ENCODE peak calls at places on chromosomes 16 and 17, in ten cellular contexts. W is GM12891, M is GM12878, I is right lobe of liver, Z is H1, V is HCT116, F is uterus, O is IMR-90, C is K562, P is body of pancreas. U is an unnamed sample.

GRCh38 chr17:3750296-3750695 is 26.6 kb downstream of the HASPIN start:
- DNase-seq in Z (no peak), O (no peak), M (no peak), W (no peak), F (no peak), I (no peak), V (no peak), C (no peak), P (no peak), U (no peak)

GRCh38 chr16:52976539-52977167 is 76.0 kb downstream of the CHD9NB start:
- DNase-seq in F (no peak), O (peak), Z (no peak), P (no peak), C (no peak), I (no peak), V (peak), W (peak), M (no peak), U (no peak)

GRCh38 chr16:4806280-4806679 is 3.8 kb upstream of the ROGDI start:
- DNase-seq in O (no peak), W (no peak), Z (no peak), P (no peak), I (no peak), M (no peak), C (no peak), F (no peak), V (no peak), U (no peak)

GRCh38 chr16:66265556-66266133 is 100.8 kb upstream of the CDH5 start:
- DNase-seq in C (no peak), Z (no peak), V (no peak), W (no peak), F (peak), P (no peak), O (no peak), M (no peak), I (no peak), U (no peak)

GRCh38 chr16:303760-304505 is 21.0 kb downstream of the PDIA2 start:
- DNase-seq in C (no peak), P (no peak), I (no peak), O (no peak), Z (no peak), V (no peak), W (no peak), M (no peak), F (no peak), U (no peak)

GRCh38 chr17:74085434-74085833 is 118.0 kb upstream of the RPL38 start:
- DNase-seq in C (peak), O (no peak), W (no peak), Z (no peak), V (peak), P (no peak), M (no peak), I (no peak), F (no peak), U (no peak)

GRCh38 chr16:65666132-65666869 is 544.4 kb upstream of the CDH11 start:
- DNase-seq in W (no peak), M (no peak), C (no peak), O (no peak), Z (no peak), I (no peak), P (no peak), F (no peak), V (no peak), U (no peak)

GRCh38 chr17:4810696-4811289 is 3.8 kb downstream of the PLD2 start:
- DNase-seq in M (no peak), O (no peak), W (no peak), V (no peak), P (no peak), I (peak), F (no peak), Z (no peak), C (no peak), U (no peak)

GRCh38 chr17:30554839-30555751 is 77.9 kb downstream of the GOSR1 start:
- DNase-seq in F (no peak), M (no peak), C (no peak), W (no peak), O (peak), V (peak), Z (peak), I (no peak), P (no peak), U (peak)

GRCh38 chr17:1746975-1747543 is 4.4 kb downstream of the SERPINF2 start:
- DNase-seq in P (peak), F (peak), C (no peak), Z (no peak), V (no peak), W (no peak), O (no peak), I (peak), M (no peak), U (peak)

GRCh38 chr16:30472328-30472942 is at the start of gene ITGAL:
- DNase-seq in C (no peak), M (peak), I (peak), W (peak), Z (no peak), P (no peak), O (no peak), V (no peak), F (no peak), U (peak)

GRCh38 chr16:3959148-3959547 is 78.6 kb upstream of the CREBBP start:
- DNase-seq in V (no peak), P (peak), W (no peak), C (no peak), F (no peak), Z (no peak), O (peak), M (no peak), I (no peak), U (no peak)

GRCh38 chr16:48720266-48720665 is 110.3 kb upstream of the N4BP1 start:
- DNase-seq in Z (peak), W (no peak), O (peak), M (no peak), C (no peak), I (no peak), F (no peak), V (no peak), P (no peak), U (peak)

GRCh38 chr17:43175213-43176118 is 4.5 kb downstream of the NBR1 start:
- DNase-seq in Z (no peak), I (no peak), W (no peak), V (no peak), M (no peak), C (no peak), F (no peak), P (no peak), O (peak), U (no peak)

DNA sequence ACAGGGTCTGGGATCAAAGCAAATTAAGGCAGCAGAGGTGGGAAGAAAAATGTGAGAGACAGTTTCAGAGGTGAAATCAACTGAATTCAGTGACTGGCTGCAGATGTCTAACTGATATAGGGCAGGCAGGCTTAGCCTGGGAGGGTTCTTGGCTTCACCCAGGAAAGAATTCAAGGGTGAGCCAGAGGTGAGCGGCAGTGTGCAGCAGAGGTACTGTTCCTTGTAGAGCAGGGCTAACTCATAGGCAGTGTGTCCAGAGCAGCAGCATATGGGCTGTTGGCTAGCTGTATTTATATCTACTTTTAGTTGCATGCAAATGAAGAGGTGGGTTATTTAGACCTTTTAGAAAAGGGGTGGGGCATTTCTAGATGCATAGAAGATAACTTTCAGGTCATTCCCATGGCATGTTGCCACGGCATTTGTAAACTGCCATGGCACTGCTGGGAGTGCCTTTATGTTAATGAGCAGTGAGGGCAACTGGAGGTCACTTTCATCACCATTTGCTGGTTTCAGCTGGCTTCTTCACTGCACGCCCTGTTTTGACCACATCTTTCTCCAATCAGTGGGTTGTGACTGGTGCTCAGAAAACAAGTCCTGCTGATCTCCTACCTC is 141.0 kb downstream of the STX8 start:
- DNase-seq in W (no peak), I (no peak), M (no peak), F (no peak), P (no peak), C (no peak), O (no peak), Z (no peak), V (no peak), U (no peak)
- TF ChIP-seq POLR2A in W (no peak), I (no peak), M (no peak), F (no peak), P (no peak), C (no peak), O (no peak), Z (no peak), V (no peak), U (no peak)

GRCh38 chr17:75693500-75694481 is 26.7 kb downstream of the SAP30BP start:
- DNase-seq in M (no peak), I (no peak), V (peak), W (no peak), C (no peak), P (peak), Z (no peak), O (peak), F (peak), U (peak)
- TF ChIP-seq POLR2A in M (no peak), I (no peak), V (no peak), W (no peak), C (no peak), P (peak), Z (no peak), O (no peak), F (no peak), U (no peak)

GRCh38 chr17:47242648-47243047 is 11.0 kb upstream of the ITGB3 start:
- DNase-seq in O (no peak), W (no peak), Z (no peak), I (no peak), P (no peak), M (no peak), V (no peak), C (no peak), F (no peak), U (no peak)

GRCh38 chr17:47238321-47239010 is 15.2 kb upstream of the ITGB3 start:
- DNase-seq in V (no peak), P (no peak), F (no peak), W (no peak), M (no peak), O (no peak), C (no peak), Z (no peak), I (no peak), U (no peak)

GRCh38 chr17:47240375-47240764 is 13.3 kb upstream of the ITGB3 start:
- DNase-seq in C (no peak), I (no peak), Z (no peak), F (no peak), O (no peak), V (no peak), M (no peak), W (no peak), P (no peak), U (no peak)

GRCh38 chr17:47239663-47240374 is 13.8 kb upstream of the ITGB3 start:
- DNase-seq in O (peak), F (peak), W (no peak), C (no peak), I (peak), V (peak), Z (no peak), P (peak), M (peak), U (peak)

GRCh38 chr17:47240806-47241205 is 12.8 kb upstream of the ITGB3 start:
- DNase-seq in I (no peak), Z (no peak), M (no peak), W (no peak), C (no peak), F (no peak), O (no peak), P (no peak), V (no peak), U (no peak)
- TF ChIP-seq POLR2A in I (no peak), Z (no peak), M (no peak), W (no peak), C (no peak), F (no peak), O (no peak), P (no peak), V (no peak), U (no peak)

GRCh38 chr16:58678269-58678668 is 6.3 kb downstream of the SLC38A7 start:
- DNase-seq in M (no peak), W (no peak), O (no peak), F (no peak), C (no peak), I (no peak), Z (no peak), V (no peak), P (no peak), U (no peak)
- TF ChIP-seq POLR2A in M (no peak), W (no peak), O (no peak), F (no peak), C (no peak), I (no peak), Z (no peak), V (no peak), P (no peak), U (no peak)

GRCh38 chr16:12763517-12763916 is 40.2 kb downstream of the CPPED1 start:
- DNase-seq in W (no peak), I (no peak), P (no peak), M (no peak), C (no peak), F (no peak), V (no peak), Z (no peak), O (peak), U (no peak)

GRCh38 chr16:12760819-12761611 is 42.7 kb downstream of the CPPED1 start:
- DNase-seq in W (no peak), C (no peak), Z (no peak), M (no peak), I (peak), V (no peak), O (no peak), F (no peak), P (no peak), U (no peak)

GRCh38 chr16:12767897-12768296 is 35.8 kb downstream of the CPPED1 start:
- DNase-seq in C (no peak), P (no peak), M (no peak), O (no peak), F (no peak), W (no peak), Z (no peak), V (no peak), I (no peak), U (no peak)

GRCh38 chr16:12766853-12767252 is 36.8 kb downstream of the CPPED1 start:
- DNase-seq in F (no peak), O (no peak), M (no peak), V (no peak), I (no peak), P (no peak), Z (no peak), W (no peak), C (no peak), U (no peak)

GRCh38 chr16:12764813-12765212 is 38.9 kb downstream of the CPPED1 start:
- DNase-seq in O (no peak), V (no peak), Z (no peak), W (no peak), M (no peak), P (no peak), I (no peak), C (no peak), F (no peak), U (no peak)
- TF ChIP-seq POLR2A in O (no peak), V (no peak), Z (no peak), W (no peak), M (no peak), P (no peak), I (no peak), C (no peak), F (no peak), U (no peak)

DNA sequence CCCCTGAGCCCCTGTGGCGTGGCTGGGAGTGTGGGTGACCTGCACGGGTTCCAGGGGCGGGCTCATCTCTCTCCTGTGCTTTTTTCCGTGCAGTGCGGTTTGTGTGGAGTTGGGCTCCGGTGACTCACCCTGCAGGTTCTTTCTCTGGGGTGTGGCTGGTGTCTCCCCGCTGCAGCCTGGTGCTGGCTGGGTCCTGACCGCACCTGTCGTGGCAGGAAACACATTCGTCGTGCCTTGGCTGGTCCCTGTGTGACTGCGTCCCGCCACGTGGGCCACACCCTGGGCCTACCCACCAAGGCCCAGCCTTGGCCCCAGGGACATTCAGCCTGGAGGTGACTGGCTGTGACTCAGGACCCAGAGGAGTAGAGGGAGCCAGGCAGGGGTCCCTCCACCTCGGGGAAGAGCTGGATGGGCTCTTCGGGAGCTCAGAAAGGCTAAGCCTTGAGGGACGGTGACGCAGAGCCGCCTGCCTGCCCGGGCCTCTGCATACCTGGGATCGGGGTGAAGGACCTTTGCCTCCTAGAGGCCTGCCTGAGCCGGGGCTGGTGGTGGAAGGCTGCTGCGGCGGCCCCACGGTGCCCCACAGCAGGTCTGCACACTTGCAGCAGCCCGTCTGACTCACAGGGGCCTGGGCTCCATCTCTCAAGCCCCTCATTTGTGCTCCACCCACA is 7.8 kb downstream of the TRAF7 start:
- DNase-seq in P (no peak), I (no peak), Z (no peak), O (no peak), F (no peak), C (no peak), V (no peak), W (no peak), M (no peak), U (no peak)
- TF ChIP-seq POLR2A in P (no peak), I (no peak), Z (no peak), O (no peak), F (no peak), C (no peak), V (no peak), W (no peak), M (no peak), U (no peak)

GRCh38 chr17:15413101-15413750 is 54.2 kb downstream of the CDRT4 start:
- DNase-seq in M (no peak), O (no peak), V (no peak), P (no peak), C (no peak), W (no peak), F (no peak), I (no peak), Z (no peak), U (no peak)

GRCh38 chr17:15411556-15412198 is 55.7 kb downstream of the CDRT4 start:
- DNase-seq in C (no peak), V (no peak), Z (no peak), I (no peak), P (no peak), M (no peak), W (no peak), F (peak), O (no peak), U (peak)

GRCh38 chr17:15409721-15410247 is 57.6 kb downstream of the CDRT4 start:
- DNase-seq in W (no peak), I (no peak), Z (no peak), O (peak), V (no peak), M (no peak), F (peak), P (peak), C (no peak), U (peak)

GRCh38 chr17:15414502-15415348 is 52.7 kb downstream of the CDRT4 start:
- DNase-seq in Z (no peak), C (no peak), P (no peak), F (no peak), M (no peak), O (no peak), I (no peak), V (no peak), W (no peak), U (peak)

DNA sequence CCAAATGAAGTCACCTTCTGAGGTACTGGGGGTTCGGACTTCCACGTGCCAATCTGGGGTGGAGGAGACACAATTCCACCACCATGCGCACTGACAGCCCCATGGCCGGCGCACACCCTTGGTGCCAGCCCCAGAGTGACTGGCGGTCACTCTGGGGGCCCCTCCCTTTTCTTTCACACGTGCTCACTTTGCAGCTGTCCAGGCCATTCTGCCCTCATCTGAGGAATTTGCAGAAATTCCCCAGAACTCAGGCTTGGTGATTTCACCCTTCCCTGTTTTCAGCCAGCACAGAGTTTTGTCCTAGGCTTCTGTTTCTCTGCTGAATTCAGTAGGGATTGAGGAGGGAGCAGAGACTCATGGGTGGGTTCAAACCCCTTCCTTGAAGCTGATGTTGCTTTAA is 54.8 kb downstream of the CDRT4 start:
- DNase-seq in F (no peak), O (no peak), M (no peak), V (no peak), P (no peak), Z (no peak), W (no peak), C (no peak), I (no peak), U (no peak)
- TF ChIP-seq POLR2A in F (no peak), O (no peak), M (no peak), V (no peak), P (no peak), Z (no peak), W (no peak), C (no peak), I (no peak), U (no peak)

GRCh38 chr16:50079741-50080140 is 14.0 kb downstream of the HEATR3 start:
- DNase-seq in V (no peak), W (no peak), I (no peak), M (no peak), P (no peak), Z (no peak), F (no peak), C (no peak), O (no peak), U (no peak)
- TF ChIP-seq POLR2A in V (no peak), W (no peak), I (no peak), M (no peak), P (no peak), Z (no peak), F (no peak), C (no peak), O (no peak), U (no peak)

GRCh38 chr17:67824735-67825626 is at the start of gene BPTF:
- DNase-seq in P (peak), I (peak), V (peak), W (peak), O (peak), F (peak), Z (peak), C (peak), M (peak), U (peak)
- TF ChIP-seq POLR2A in P (peak), I (peak), V (peak), W (peak), O (peak), F (peak), Z (peak), C (peak), M (peak), U (peak)

U was measured in testis.